ENCODE peak calls at places on chromosomes 3 and 15, in eight cellular contexts. One of them, this sample, is unnamed.

GRCh38 chr15:46344115-46344749 is 709.4 kb downstream of the SQOR start:
- DNase-seq in thoracic aorta: no peak
- DNase-seq in esophagus squamous epithelium: no peak
- DNase-seq in RPMI7951: no peak
- DNase-seq in EL: no peak
- DNase-seq in choroid plexus epithelial cell: no peak
- DNase-seq in stromal cell of bone marrow: no peak
- DNase-seq in effector CD4-positive, alpha-beta T cell: no peak
- DNase-seq in this sample: no peak

GRCh38 chr3:2354702-2355101 is 256.0 kb downstream of the CNTN4 start:
- DNase-seq in effector CD4-positive, alpha-beta T cell: no peak
- DNase-seq in choroid plexus epithelial cell: peak
- DNase-seq in stromal cell of bone marrow: no peak
- DNase-seq in esophagus squamous epithelium: no peak
- DNase-seq in thoracic aorta: no peak
- DNase-seq in RPMI7951: peak
- DNase-seq in EL: no peak
- DNase-seq in this sample: no peak

GRCh38 chr3:158165730-158166129 is 55.8 kb downstream of the RSRC1 start:
- DNase-seq in stromal cell of bone marrow: no peak
- DNase-seq in effector CD4-positive, alpha-beta T cell: no peak
- DNase-seq in RPMI7951: no peak
- DNase-seq in esophagus squamous epithelium: no peak
- DNase-seq in choroid plexus epithelial cell: peak
- DNase-seq in EL: peak
- DNase-seq in thoracic aorta: no peak
- DNase-seq in this sample: no peak

GRCh38 chr15:98134875-98135274 is 174.4 kb downstream of the ARRDC4 start:
- DNase-seq in RPMI7951: no peak
- DNase-seq in stromal cell of bone marrow: no peak
- DNase-seq in effector CD4-positive, alpha-beta T cell: no peak
- DNase-seq in thoracic aorta: no peak
- DNase-seq in esophagus squamous epithelium: no peak
- DNase-seq in choroid plexus epithelial cell: no peak
- DNase-seq in EL: no peak
- DNase-seq in this sample: no peak

GRCh38 chr3:72255736-72256559 is 471.0 kb upstream of the PROK2 start:
- DNase-seq in EL: no peak
- DNase-seq in effector CD4-positive, alpha-beta T cell: no peak
- DNase-seq in RPMI7951: peak
- DNase-seq in stromal cell of bone marrow: no peak
- DNase-seq in esophagus squamous epithelium: no peak
- DNase-seq in choroid plexus epithelial cell: peak
- DNase-seq in thoracic aorta: no peak
- DNase-seq in this sample: no peak

GRCh38 chr3:28315711-28316110 is 32.8 kb upstream of the ZCWPW2 start:
- DNase-seq in stromal cell of bone marrow: no peak
- DNase-seq in EL: no peak
- DNase-seq in thoracic aorta: no peak
- DNase-seq in effector CD4-positive, alpha-beta T cell: no peak
- DNase-seq in RPMI7951: no peak
- DNase-seq in choroid plexus epithelial cell: no peak
- DNase-seq in esophagus squamous epithelium: no peak
- DNase-seq in this sample: no peak

GRCh38 chr3:58005662-58006061 is 2.6 kb upstream of the FLNB start:
- DNase-seq in RPMI7951: peak
- DNase-seq in esophagus squamous epithelium: no peak
- DNase-seq in effector CD4-positive, alpha-beta T cell: no peak
- DNase-seq in stromal cell of bone marrow: peak
- DNase-seq in EL: peak
- DNase-seq in thoracic aorta: no peak
- DNase-seq in choroid plexus epithelial cell: no peak
- DNase-seq in this sample: peak

GRCh38 chr3:123627673-123628670 is 43.1 kb upstream of the HACD2 start:
- DNase-seq in esophagus squamous epithelium: no peak
- DNase-seq in choroid plexus epithelial cell: no peak
- DNase-seq in thoracic aorta: no peak
- DNase-seq in RPMI7951: no peak
- DNase-seq in effector CD4-positive, alpha-beta T cell: no peak
- DNase-seq in stromal cell of bone marrow: no peak
- DNase-seq in EL: no peak
- DNase-seq in this sample: no peak

GRCh38 chr3:81764665-81765064 is 3.2 kb upstream of the GBE1 start:
- DNase-seq in choroid plexus epithelial cell: no peak
- DNase-seq in EL: peak
- DNase-seq in stromal cell of bone marrow: no peak
- DNase-seq in RPMI7951: no peak
- DNase-seq in esophagus squamous epithelium: no peak
- DNase-seq in thoracic aorta: no peak
- DNase-seq in effector CD4-positive, alpha-beta T cell: no peak
- DNase-seq in this sample: no peak

GRCh38 chr15:92391640-92392039 is 2.0 kb upstream of the ST8SIA2 start:
- DNase-seq in RPMI7951: peak
- DNase-seq in choroid plexus epithelial cell: peak
- DNase-seq in thoracic aorta: no peak
- DNase-seq in EL: peak
- DNase-seq in effector CD4-positive, alpha-beta T cell: no peak
- DNase-seq in stromal cell of bone marrow: no peak
- DNase-seq in esophagus squamous epithelium: no peak
- DNase-seq in this sample: no peak

GRCh38 chr15:48177875-48178611 is at the start of gene MYEF2:
- DNase-seq in choroid plexus epithelial cell: peak
- DNase-seq in thoracic aorta: peak
- DNase-seq in effector CD4-positive, alpha-beta T cell: peak
- DNase-seq in RPMI7951: peak
- DNase-seq in EL: peak
- DNase-seq in esophagus squamous epithelium: no peak
- DNase-seq in stromal cell of bone marrow: peak
- DNase-seq in this sample: no peak

GRCh38 chr3:128112406-128112968 is 11.1 kb downstream of the RUVBL1 start:
- DNase-seq in EL: peak
- DNase-seq in choroid plexus epithelial cell: peak
- DNase-seq in thoracic aorta: no peak
- DNase-seq in effector CD4-positive, alpha-beta T cell: peak
- DNase-seq in RPMI7951: peak
- DNase-seq in stromal cell of bone marrow: peak
- DNase-seq in esophagus squamous epithelium: no peak
- DNase-seq in this sample: peak

GRCh38 chr3:190031887-190032752 is 88.6 kb downstream of the P3H2 start:
- DNase-seq in choroid plexus epithelial cell: no peak
- DNase-seq in esophagus squamous epithelium: no peak
- DNase-seq in effector CD4-positive, alpha-beta T cell: no peak
- DNase-seq in thoracic aorta: no peak
- DNase-seq in EL: peak
- DNase-seq in RPMI7951: no peak
- DNase-seq in stromal cell of bone marrow: no peak
- DNase-seq in this sample: no peak

GRCh38 chr3:110773413-110773954 is 298.1 kb upstream of the NECTIN3 start:
- DNase-seq in RPMI7951: peak
- DNase-seq in effector CD4-positive, alpha-beta T cell: no peak
- DNase-seq in stromal cell of bone marrow: no peak
- DNase-seq in thoracic aorta: no peak
- DNase-seq in choroid plexus epithelial cell: peak
- DNase-seq in esophagus squamous epithelium: no peak
- DNase-seq in EL: peak
- DNase-seq in this sample: peak

GRCh38 chr3:4290272-4290893 is 12.8 kb upstream of the SETMAR start:
- DNase-seq in RPMI7951: peak
- DNase-seq in thoracic aorta: no peak
- DNase-seq in effector CD4-positive, alpha-beta T cell: peak
- DNase-seq in EL: peak
- DNase-seq in esophagus squamous epithelium: no peak
- DNase-seq in choroid plexus epithelial cell: peak
- DNase-seq in stromal cell of bone marrow: no peak
- DNase-seq in this sample: peak

GRCh38 chr3:162978136-162978535 is 1481.5 kb downstream of the OTOL1 start:
- DNase-seq in thoracic aorta: no peak
- DNase-seq in choroid plexus epithelial cell: peak
- DNase-seq in effector CD4-positive, alpha-beta T cell: no peak
- DNase-seq in EL: peak
- DNase-seq in RPMI7951: no peak
- DNase-seq in stromal cell of bone marrow: peak
- DNase-seq in esophagus squamous epithelium: no peak
- DNase-seq in this sample: no peak